ENCODE peak calls at places on chromosomes 1 and 21, in eight cellular contexts. C is MM.1S, O is AG09309, T is skeletal muscle cell, F is Calu3, Z is cortex of kidney, H is keratinocyte, E is progenitor cell of endocrine pancreas. V is an unnamed sample.

GRCh38 chr21:41250519-41250918 is 66.1 kb upstream of the FAM3B start:
- DNase-seq in C (no peak), O (no peak), T (no peak), F (no peak), Z (no peak), H (no peak), E (no peak), V (no peak)

GRCh38 chr1:225998560-225999226 is 450 bp downstream of the SDE2 start:
- DNase-seq in C (no peak), O (no peak), T (no peak), F (no peak), Z (no peak), H (no peak), E (no peak), V (no peak)

GRCh38 chr1:68140536-68140935 is 90.1 kb upstream of the DIRAS3 start:
- DNase-seq in C (no peak), O (no peak), T (no peak), F (no peak), Z (no peak), H (no peak), E (no peak), V (no peak)

GRCh38 chr1:24427469-24427862 is 11.9 kb downstream of the NIPAL3 start:
- DNase-seq in C (no peak), O (no peak), T (no peak), F (no peak), Z (no peak), H (no peak), E (no peak), V (no peak)

GRCh38 chr1:112849425-112849966 is 106.5 kb downstream of the SLC16A1 start:
- DNase-seq in C (no peak), O (no peak), T (no peak), F (peak), Z (no peak), H (no peak), E (peak), V (peak)

GRCh38 chr1:245306020-245306419 is 151.2 kb downstream of the KIF26B start:
- DNase-seq in C (no peak), O (no peak), T (no peak), F (no peak), Z (no peak), H (no peak), E (no peak), V (no peak)

GRCh38 chr1:220498188-220498587 is 29.7 kb upstream of the MARK1 start:
- DNase-seq in C (no peak), O (no peak), T (peak), F (no peak), Z (no peak), H (no peak), E (no peak), V (no peak)

GRCh38 chr1:150807257-150807637 is 813 bp downstream of the CTSK start:
- DNase-seq in C (no peak), O (no peak), T (no peak), F (no peak), Z (no peak), H (no peak), E (no peak), V (no peak)